ENCODE peak calls at places on chromosomes 1 and 21, in five cellular contexts. Q, B, C, M and X are unnamed samples.

GRCh38 chr1:179798213-179798863 is 55.2 kb downstream of the FAM163A start:
- DNase-seq in C (no peak), M (no peak), B (no peak), Q (no peak), X (no peak)

GRCh38 chr1:237677979-237678378 is 212.7 kb downstream of the ZP4 start:
- DNase-seq in Q (peak; percentile 17), C (no peak), B (peak; percentile 40), M (peak; percentile 47), X (no peak)

GRCh38 chr1:22314676-22315075 is 137.0 kb upstream of the ZBTB40 start:
- DNase-seq in Q (no peak), B (no peak), C (no peak), M (no peak), X (no peak)

GRCh38 chr1:234618726-234619049 is 8.7 kb upstream of the IRF2BP2 start:
- DNase-seq in B (no peak), M (no peak), Q (no peak), C (no peak), X (no peak)

GRCh38 chr1:13965770-13966398 is 265.9 kb downstream of the PRDM2 start:
- DNase-seq in C (no peak), B (peak; percentile 32), Q (peak; percentile 57), M (no peak), X (no peak)

GRCh38 chr1:218666263-218666662 is 321.1 kb downstream of the TGFB2 start:
- DNase-seq in C (no peak), M (no peak), B (no peak), Q (no peak), X (no peak)

GRCh38 chr1:16920951-16921350 is 780 bp upstream of the CROCC start:
- DNase-seq in Q (no peak), C (no peak), M (no peak), B (no peak), X (peak; percentile 14)

GRCh38 chr1:35646043-35646442 is 4.7 kb upstream of the PSMB2 start:
- DNase-seq in B (no peak), C (no peak), M (no peak), Q (no peak), X (no peak)

GRCh38 chr1:157490337-157491165 is 61.8 kb downstream of the FCRL5 start:
- DNase-seq in M (no peak), Q (peak; percentile 53), B (peak; percentile 72), C (peak; percentile 33), X (peak; percentile 76)

GRCh38 chr1:206575165-206575893 is 36.9 kb downstream of the EIF2D start:
- DNase-seq in B (peak; percentile 32), C (peak; percentile 80), M (peak; percentile 73), Q (peak; percentile 93), X (peak; percentile 63)

GRCh38 chr1:119966020-119966419 is 69.7 kb upstream of the ADAM30 start:
- DNase-seq in C (no peak), B (peak; percentile 39), M (peak; percentile 38), Q (peak; percentile 66), X (no peak)

GRCh38 chr1:231242516-231243198 is 1.6 kb downstream of the GNPAT start:
- DNase-seq in M (no peak), C (no peak), Q (peak; percentile 21), B (peak; percentile 7), X (no peak)

GRCh38 chr1:27227765-27228164 is 6.7 kb upstream of the WDTC1 start:
- DNase-seq in Q (no peak), M (no peak), C (no peak), B (no peak), X (no peak)

GRCh38 chr21:32043458-32043857 is 170.6 kb downstream of the HUNK start:
- DNase-seq in C (no peak), Q (no peak), B (no peak), M (no peak), X (no peak)

GRCh38 chr1:240190881-240191385 is 99.2 kb downstream of the FMN2 start:
- DNase-seq in C (peak; percentile 92), M (peak; percentile 98), Q (peak; percentile 98), B (peak; percentile 92), X (no peak)

GRCh38 chr1:240824238-240824637 is 212.3 kb upstream of the GREM2 start:
- DNase-seq in B (no peak), M (no peak), Q (no peak), C (no peak), X (no peak)

GRCh38 chr1:111928531-111928930 is 60.9 kb downstream of the KCND3 start:
- DNase-seq in B (no peak), Q (no peak), C (no peak), M (no peak), X (no peak)

GRCh38 chr1:156623946-156624813 is 5.0 kb downstream of the HAPLN2 start:
- DNase-seq in M (no peak), B (peak; percentile 44), Q (peak; percentile 18), C (no peak), X (peak; percentile 53)

GRCh38 chr1:29121516-29121937 is 2.2 kb downstream of the TMEM200B start:
- DNase-seq in B (no peak), M (no peak), Q (no peak), C (no peak), X (no peak)
- TF ChIP-seq CTCF in B (no peak), M (no peak), Q (no peak), C (no peak), X (peak; percentile 16)

DNA sequence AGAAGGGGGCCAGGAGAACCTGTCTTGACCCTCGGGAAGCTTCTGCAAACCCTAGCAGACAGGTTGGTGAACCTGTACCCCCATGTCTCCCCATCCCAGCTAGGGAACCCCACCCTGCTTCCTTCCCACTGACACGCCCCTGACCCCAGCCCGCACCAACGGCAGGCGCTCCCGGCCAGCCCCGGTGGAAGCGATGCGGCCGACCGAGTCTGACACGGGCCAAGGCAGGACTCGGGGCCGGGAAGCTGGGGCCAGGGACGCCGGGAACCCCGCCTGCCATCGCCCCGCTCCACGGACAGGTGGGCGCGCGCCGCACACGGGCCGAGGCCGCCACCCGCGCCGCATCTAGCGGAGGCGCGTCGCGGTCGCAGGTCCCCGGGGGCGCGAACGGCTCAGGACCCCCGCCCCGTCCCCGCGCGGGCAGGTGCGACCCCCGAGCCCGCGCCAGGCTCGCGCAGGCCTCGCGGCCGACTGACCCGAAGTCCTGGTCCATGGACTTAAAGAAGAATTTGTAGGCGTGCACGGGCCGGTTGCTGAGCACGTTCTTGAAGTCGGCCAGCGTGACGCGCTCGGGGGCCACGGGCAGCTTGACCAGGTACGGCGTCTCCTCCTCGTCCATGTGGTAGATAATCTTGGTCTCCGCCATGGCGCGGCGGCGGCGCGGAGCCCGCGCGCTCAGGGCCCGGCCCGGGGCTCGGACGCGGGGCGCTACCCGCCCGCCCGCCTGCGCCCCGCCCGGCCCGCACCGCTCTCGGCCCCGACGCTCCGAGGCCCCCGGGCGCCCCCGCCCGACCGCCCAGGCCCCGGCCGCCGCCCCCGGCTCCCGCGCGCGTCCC is 580 bp downstream of the DVL1 start:
- DNase-seq in B (peak; percentile 26), Q (no peak), C (no peak), M (no peak), X (peak; percentile 75)
- TF ChIP-seq CTCF in B (no peak), Q (no peak), C (no peak), M (no peak), X (no peak)

GRCh38 chr1:2037314-2037979 is 12.8 kb upstream of the PRKCZ start:
- DNase-seq in Q (no peak), B (no peak), M (no peak), C (no peak), X (no peak)
- TF ChIP-seq CTCF in Q (no peak), B (no peak), M (no peak), C (no peak), X (no peak)

DNA sequence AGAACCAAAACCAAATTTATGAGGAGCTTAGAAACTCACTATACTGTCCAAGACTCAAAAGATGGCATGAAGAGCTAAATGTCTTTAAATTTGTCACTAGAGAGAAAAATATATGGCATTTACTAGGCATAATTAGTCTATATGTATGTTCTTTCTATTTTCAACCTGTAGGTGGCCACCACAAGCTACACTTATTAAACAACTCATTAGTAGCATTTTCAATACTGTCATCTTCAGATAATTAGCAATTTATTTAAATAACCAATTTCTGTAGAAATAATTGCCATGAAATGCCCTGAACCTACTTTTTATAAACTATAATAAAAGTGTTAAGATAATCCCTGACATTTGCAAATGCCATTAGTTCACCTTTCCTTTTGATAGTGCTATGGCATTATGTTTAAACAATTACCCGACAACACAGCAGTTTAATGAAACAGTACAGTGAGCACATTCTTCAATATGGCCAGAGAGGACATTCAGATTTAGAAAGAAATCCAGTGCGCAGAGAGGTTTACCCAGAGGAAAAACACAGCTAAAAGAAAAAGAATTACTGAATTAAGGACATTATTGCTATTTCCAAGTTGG is 522.5 kb downstream of the PTBP2 start:
- DNase-seq in Q (peak; percentile 23), M (no peak), C (no peak), B (no peak), X (no peak)
- TF ChIP-seq CTCF in Q (peak; percentile 61), M (peak; percentile 61), C (no peak), B (peak; percentile 22), X (peak; percentile 31)

DNA sequence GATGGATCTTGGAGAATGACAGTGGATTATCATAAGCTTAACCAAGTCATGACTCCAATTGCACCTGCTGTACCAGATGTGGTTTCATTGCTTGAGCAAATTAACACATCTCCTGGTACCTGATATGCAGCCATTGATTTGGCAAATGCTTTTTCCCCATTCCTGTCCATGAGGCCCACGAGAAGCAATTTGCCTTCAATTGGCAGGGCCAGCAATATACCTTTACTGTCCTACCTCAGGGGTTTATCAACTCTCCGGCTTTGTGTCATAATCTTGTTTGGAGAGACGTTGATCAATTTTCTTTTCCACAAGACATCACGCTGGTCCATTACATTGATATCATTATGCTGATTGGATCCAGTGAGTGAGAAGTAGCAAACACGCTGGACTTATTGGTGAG is 20.1 kb downstream of the ZNF691 start:
- DNase-seq in B (no peak), Q (no peak), C (no peak), M (no peak), X (no peak)
- TF ChIP-seq CTCF in B (no peak), Q (no peak), C (no peak), M (no peak), X (no peak)

GRCh38 chr1:20958430-20958829 is 171.3 kb upstream of the HP1BP3 start:
- DNase-seq in Q (no peak), C (no peak), M (no peak), B (no peak), X (no peak)

GRCh38 chr1:20950689-20951088 is 163.6 kb upstream of the HP1BP3 start:
- DNase-seq in M (no peak), B (no peak), Q (no peak), C (no peak), X (no peak)

DNA sequence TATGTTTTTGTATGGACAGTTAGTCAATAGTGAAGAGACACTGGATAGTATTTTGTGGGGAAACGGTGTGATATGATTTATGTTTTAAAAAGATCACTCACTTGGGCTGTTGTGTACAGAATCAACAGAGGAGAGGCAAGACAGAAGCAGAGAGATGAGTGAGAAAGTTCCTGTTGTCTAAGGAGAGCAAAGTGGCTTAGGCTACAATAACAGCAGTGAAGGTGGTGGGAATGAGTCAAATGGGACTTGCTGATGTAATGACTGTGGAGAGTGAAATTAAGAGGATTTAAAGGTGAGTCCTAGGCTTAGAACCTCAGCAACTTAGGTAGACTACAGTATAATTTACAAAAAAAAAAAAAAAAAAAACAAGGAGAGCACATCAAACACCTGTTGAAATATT is 169.2 kb upstream of the HP1BP3 start:
- DNase-seq in M (no peak), C (no peak), Q (no peak), B (no peak), X (no peak)
- TF ChIP-seq CTCF in M (no peak), C (no peak), Q (no peak), B (no peak), X (no peak)

DNA sequence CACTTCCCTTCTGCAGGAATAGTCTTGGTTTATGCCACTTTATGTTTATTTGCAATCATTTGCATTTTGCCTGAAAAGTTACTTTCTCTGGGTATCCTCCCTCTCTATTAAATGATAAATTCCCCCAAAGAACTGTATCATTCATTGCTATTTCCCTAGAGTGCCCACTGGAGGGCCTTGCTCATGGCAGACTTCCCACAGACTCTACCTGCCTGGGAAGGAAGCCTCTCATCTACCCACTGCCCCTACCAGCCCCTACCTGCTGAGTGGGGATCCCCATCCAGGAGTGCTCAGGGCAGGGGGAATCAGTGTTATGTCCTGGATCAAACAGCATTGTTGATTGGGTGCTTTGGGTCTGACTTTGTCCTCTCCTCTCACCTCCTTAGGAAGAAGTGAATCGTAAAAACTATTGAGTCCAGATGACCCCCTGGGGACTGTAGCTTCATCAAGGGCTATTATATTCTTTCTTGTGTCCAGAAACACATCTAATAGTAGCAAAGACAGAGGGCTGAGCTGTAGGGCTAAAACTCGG is 6.8 kb upstream of the LRRN2 start:
- DNase-seq in Q (no peak), C (no peak), M (no peak), B (no peak), X (no peak)
- TF ChIP-seq CTCF in Q (no peak), C (no peak), M (no peak), B (no peak), X (no peak)